ENCODE peak calls at places on chromosomes 3 and 15, in five cellular contexts. N is right lobe of liver, H is IMR-90, F is left lung, P is tibial artery. A is an unnamed sample.
A peak's percentile ranks its signal among the peaks of the same experiment; 100 is the strongest.

GRCh38 chr3:62823461-62824050 is 51.7 kb downstream of the CADPS start:
- DNase-seq in H (no peak), P (no peak), N (no peak), F (no peak), A (no peak)

GRCh38 chr15:61835476-61836106 is 224.7 kb downstream of the VPS13C start:
- DNase-seq in F (no peak), P (peak; percentile 78), H (peak; percentile 48), N (peak; percentile 61), A (peak; percentile 21)

GRCh38 chr15:62253294-62253693 is 88.2 kb upstream of the C2CD4B start:
- DNase-seq in N (no peak), P (no peak), H (no peak), F (no peak), A (no peak)

GRCh38 chr3:47362704-47363103 is 18.1 kb upstream of the PTPN23 start:
- DNase-seq in N (no peak), P (no peak), H (no peak), F (no peak), A (peak; percentile 29)

GRCh38 chr3:15263120-15263519 is 57.1 kb downstream of the CAPN7 start:
- DNase-seq in P (peak; percentile 60), N (no peak), F (peak; percentile 16), H (no peak), A (no peak)

GRCh38 chr3:64138656-64139375 is 86.5 kb downstream of the PRICKLE2 start:
- DNase-seq in N (no peak), H (no peak), F (no peak), P (no peak), A (no peak)

GRCh38 chr3:151281671-151282334 is 3.5 kb upstream of the P2RY14 start:
- DNase-seq in N (no peak), F (no peak), P (no peak), H (peak; percentile 95), A (no peak)

GRCh38 chr3:134959516-134959915 is 164.5 kb downstream of the EPHB1 start:
- DNase-seq in N (no peak), H (no peak), F (no peak), P (no peak), A (no peak)

GRCh38 chr3:109696932-109697331 is 359.6 kb upstream of the DPPA4 start:
- DNase-seq in H (no peak), P (no peak), N (no peak), F (no peak), A (no peak)

GRCh38 chr15:85162237-85162636 is 180.6 kb downstream of the PDE8A start:
- DNase-seq in P (no peak), F (no peak), N (no peak), H (no peak), A (no peak)

GRCh38 chr3:46466273-46466672 is 1.6 kb upstream of the LTF start:
- DNase-seq in H (no peak), P (no peak), F (no peak), N (peak; percentile 38), A (no peak)

GRCh38 chr3:63043631-63044030 is 168.4 kb upstream of the CADPS start:
- DNase-seq in N (no peak), F (no peak), P (no peak), H (no peak), A (no peak)

GRCh38 chr3:108835101-108835500 is 12.5 kb downstream of the TRAT1 start:
- DNase-seq in P (no peak), F (no peak), N (no peak), H (no peak), A (peak; percentile 36)

GRCh38 chr3:66224220-66224619 is 3.4 kb downstream of the SLC25A26 start:
- DNase-seq in H (no peak), N (no peak), F (no peak), P (no peak), A (no peak)

GRCh38 chr3:63654246-63654645 is 1.8 kb downstream of the SNTN start:
- DNase-seq in N (no peak), F (no peak), H (peak; percentile 20), P (no peak), A (no peak)

DNA sequence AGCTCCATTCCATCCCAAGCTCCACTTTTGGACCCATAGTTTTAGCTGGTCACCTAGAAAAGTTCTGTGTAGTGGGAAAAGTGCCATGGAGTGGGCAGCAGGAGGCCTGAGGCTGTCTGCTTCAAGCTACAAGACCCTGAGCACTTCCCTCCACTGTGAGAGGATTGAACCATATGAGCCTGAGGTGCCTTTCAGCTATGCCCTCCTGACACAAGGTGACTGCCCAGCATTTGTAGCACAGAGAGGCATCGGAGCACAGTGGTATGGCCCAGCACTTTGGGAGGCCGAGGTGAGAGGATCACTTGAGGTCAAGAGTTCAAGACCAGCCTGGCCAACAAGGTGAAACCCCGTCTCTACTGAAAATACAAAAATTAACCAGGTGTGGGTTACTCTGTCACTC is 3.9 kb upstream of the KBTBD13 start:
- DNase-seq in F (no peak), H (no peak), P (no peak), N (no peak), A (no peak)
- H3K27ac ChIP-seq in F (no peak overlapping the region), H (no peak overlapping the region), P (peak overlapping the region; percentile 99), N (no peak overlapping the region), A (no peak overlapping the region)

GRCh38 chr15:76138436-76138835 is 78.7 kb downstream of the TMEM266 start:
- DNase-seq in N (no peak), F (no peak), P (no peak), H (no peak), A (no peak)
- H3K4me1 ChIP-seq in N (no peaks in the 10 kb centered on the region), F (peaks cover 3% of the 10 kb centered on the region), P (peaks cover 11% of the 10 kb centered on the region), H (no peaks in the 10 kb centered on the region), A (peaks cover 5% of the 10 kb centered on the region)

DNA sequence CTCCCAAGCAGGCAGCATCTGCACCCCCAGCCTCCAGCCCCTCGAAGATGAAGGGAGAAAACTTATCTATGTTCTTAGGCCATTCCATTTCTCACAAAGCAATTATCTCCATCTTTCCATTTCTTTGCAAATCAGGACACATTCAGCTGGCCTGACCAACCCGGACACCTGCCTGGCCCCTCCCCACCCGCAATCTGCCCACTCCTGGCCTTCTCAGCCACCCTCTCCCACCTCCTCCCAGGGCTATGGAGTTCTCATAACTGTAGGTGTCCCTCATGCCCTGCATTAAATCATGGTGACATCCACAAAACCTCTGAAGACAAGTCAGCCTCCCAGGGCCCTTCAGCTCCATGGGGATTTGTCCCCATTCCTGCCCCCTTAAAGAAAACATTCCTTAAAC is 119.3 kb downstream of the MEGF11 start:
- DNase-seq in H (no peak), P (no peak), F (no peak), N (no peak), A (no peak)
- H3K27me3 ChIP-seq in H (peaks cover 71% of the 10 kb centered on the region), P (peaks cover 22% of the 10 kb centered on the region), F (peaks cover 7% of the 10 kb centered on the region), N (no peaks in the 10 kb centered on the region), A (no peaks in the 10 kb centered on the region)

DNA sequence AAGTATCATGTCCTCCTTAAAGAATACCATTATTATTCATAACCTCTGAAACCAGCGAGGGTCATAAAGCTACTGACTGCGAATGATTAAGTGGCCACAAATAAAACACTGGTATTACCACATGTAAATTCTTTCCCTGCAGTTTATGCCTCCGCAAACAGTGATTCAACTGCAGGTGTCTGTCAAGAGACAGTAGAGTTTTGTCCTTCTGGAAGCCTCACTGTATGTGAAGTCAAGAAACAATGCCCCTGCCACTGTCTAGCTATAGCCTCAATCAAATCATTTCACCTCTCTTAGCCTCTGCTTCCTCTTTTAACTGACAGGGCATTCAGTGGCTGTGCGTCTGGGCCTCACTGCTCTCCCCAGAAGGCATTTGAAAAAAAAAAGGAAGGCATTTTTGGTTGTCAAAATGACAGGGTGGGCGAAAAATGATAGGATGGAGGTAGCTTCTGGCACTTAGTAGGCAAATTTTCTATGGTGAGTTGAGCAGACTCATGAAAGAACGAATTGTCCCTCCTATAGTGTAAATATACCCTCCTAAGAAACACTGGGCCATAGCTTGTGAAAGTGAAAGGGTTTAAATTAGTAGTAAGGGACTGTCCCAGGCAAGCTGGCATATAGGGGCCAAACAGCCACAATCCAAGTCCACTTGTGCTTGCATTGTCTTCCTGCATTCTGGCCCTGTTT is 66.7 kb downstream of the FILIP1L start:
- DNase-seq in H (peak; percentile 97), N (no peak), F (no peak), P (no peak), A (no peak)
- H3K27ac ChIP-seq in H (peak overlapping the region; percentile 60), N (peak overlapping the region; percentile 1), F (no peak overlapping the region), P (peak overlapping the region; percentile 58), A (no peak overlapping the region)